ENCODE peak calls at places on chromosomes 13 and 19, in four cellular contexts. G is endothelial cell of umbilical vein, Y is H1, N is transverse colon. V is an unnamed sample.
A peak's percentile ranks its signal among the peaks of the same experiment; 100 is the strongest.

GRCh38 chr13:107650081-107650701 is 565.1 kb downstream of the LIG4 start:
- DNase-seq in G (peak; percentile 78), Y (peak; percentile 47), N (peak; percentile 13), V (peak; percentile 53)

GRCh38 chr13:98570929-98571372 is 6.0 kb downstream of the STK24 start:
- DNase-seq in G (peak; percentile 75), Y (no peak), N (peak; percentile 61), V (peak; percentile 43)

GRCh38 chr19:3458595-3459284 is 21.6 kb downstream of the SMIM24 start:
- DNase-seq in G (no peak), Y (no peak), N (no peak), V (no peak)

GRCh38 chr19:49677232-49677881 is at the start of gene PRMT1:
- DNase-seq in G (no peak), Y (no peak), N (peak; percentile 44), V (no peak)

GRCh38 chr13:111361046-111361872 is 40.8 kb downstream of the TEX29 start:
- DNase-seq in G (no peak), Y (no peak), N (no peak), V (peak; percentile 22)

GRCh38 chr13:112688560-112689497 is 1.0 kb upstream of the ATP11A start:
- DNase-seq in G (peak; percentile 13), Y (no peak), N (peak; percentile 29), V (peak; percentile 40)

GRCh38 chr13:100773923-100774641 is 99.5 kb upstream of the TMTC4 start:
- DNase-seq in G (no peak), Y (no peak), N (no peak), V (no peak)

GRCh38 chr19:1312732-1313694 is 27.3 kb downstream of the EFNA2 start:
- DNase-seq in G (peak; percentile 41), Y (no peak), N (peak; percentile 41), V (no peak)

GRCh38 chr19:926595-927043 is 784 bp downstream of the ARID3A start:
- DNase-seq in G (no peak), Y (no peak), N (peak; percentile 77), V (peak; percentile 67)

GRCh38 chr13:100521912-100522490 is 66.6 kb downstream of the GGACT start:
- DNase-seq in G (no peak), Y (no peak), N (no peak), V (no peak)

GRCh38 chr19:55642153-55643002 is 1.1 kb upstream of the ZNF581 start:
- DNase-seq in G (no peak), Y (no peak), N (peak; percentile 51), V (peak; percentile 39)

GRCh38 chr19:19361075-19361594 is 40.5 kb downstream of the MAU2 start:
- DNase-seq in G (peak; percentile 85), Y (peak; percentile 71), N (peak; percentile 81), V (peak; percentile 82)

GRCh38 chr13:113625965-113626661 is 31.9 kb downstream of the ATP4B start:
- DNase-seq in G (peak; percentile 25), Y (no peak), N (no peak), V (no peak)

GRCh38 chr19:12789098-12789903 is 2.0 kb upstream of the JUNB start:
- DNase-seq in G (peak; percentile 28), Y (no peak), N (no peak), V (no peak)

GRCh38 chr19:21569497-21569870 is 64.1 kb downstream of the ZNF429 start:
- DNase-seq in G (no peak), Y (no peak), N (peak; percentile 32), V (no peak)

GRCh38 chr13:43094901-43095300 is 71.5 kb downstream of the DNAJC15 start:
- DNase-seq in G (no peak), Y (no peak), N (no peak), V (no peak)

GRCh38 chr19:31139871-31140505 is 209.2 kb downstream of the TSHZ3 start:
- DNase-seq in G (no peak), Y (no peak), N (no peak), V (no peak)

GRCh38 chr19:50458396-50459066 is 17.8 kb upstream of the EMC10 start:
- DNase-seq in G (no peak), Y (no peak), N (no peak), V (no peak)

GRCh38 chr13:109192306-109192705 is 562.9 kb downstream of the MYO16 start:
- DNase-seq in G (no peak), Y (no peak), N (no peak), V (no peak)

GRCh38 chr13:43005460-43006236 is 13.6 kb upstream of the EPSTI1 start:
- DNase-seq in G (peak; percentile 44), Y (no peak), N (no peak), V (no peak)

GRCh38 chr13:77507931-77508776 is 27.4 kb upstream of the SCEL start:
- DNase-seq in G (peak; percentile 90), Y (no peak), N (no peak), V (no peak)

GRCh38 chr13:76764429-76764828 is 121.8 kb downstream of the KCTD12 start:
- DNase-seq in G (peak; percentile 87), Y (no peak), N (peak; percentile 16), V (no peak)

GRCh38 chr19:39843919-39844793 is 2.0 kb downstream of the FBL start:
- DNase-seq in G (peak; percentile 61), Y (no peak), N (no peak), V (no peak)
- H3K4me3 ChIP-seq in G (peak overlapping the region; percentile 84), Y (peak overlapping the region; percentile 96), N (no peak overlapping the region), V (no peak overlapping the region)

DNA sequence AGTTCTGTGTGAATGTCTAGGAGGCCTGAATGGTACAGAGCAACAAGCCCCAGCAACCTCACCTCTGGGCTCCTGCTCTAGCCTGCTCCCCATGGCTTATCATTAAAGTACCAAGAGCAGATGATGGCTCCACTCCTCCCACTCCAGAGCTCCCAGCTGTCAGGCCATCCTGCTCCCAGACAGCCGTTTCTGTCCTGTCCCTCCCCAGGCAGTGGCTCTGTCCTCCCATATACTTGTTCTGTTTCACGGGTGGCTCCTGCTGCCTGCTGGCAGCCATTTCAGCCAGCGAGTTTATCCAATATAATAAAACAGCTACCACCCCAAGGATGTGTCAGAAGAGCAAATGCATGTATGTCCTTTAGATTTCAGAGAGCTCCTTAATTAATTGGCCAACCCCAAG is 79.5 kb upstream of the VSTM2B start:
- DNase-seq in G (no peak), Y (no peak), N (no peak), V (no peak)
- H3K9me3 ChIP-seq in G (peaks cover 2% of the 10 kb centered on the region), Y (no peaks in the 10 kb centered on the region), N (no peaks in the 10 kb centered on the region), V (peaks cover 2% of the 10 kb centered on the region)

GRCh38 chr19:34254552-34255432 is at the start of gene GARRE1:
- DNase-seq in G (peak; percentile 44), Y (no peak), N (peak; percentile 46), V (peak; percentile 91)
- TF ChIP-seq POLR2AphosphoS5 in G (no peak), Y (no peak), N (no peak), V (no peak)

GRCh38 chr19:17264641-17264979 is at the start of gene USHBP1:
- DNase-seq in G (peak; percentile 86), Y (no peak), N (no peak), V (no peak)

GRCh38 chr19:17263712-17264640 is 569 bp downstream of the USHBP1 start:
- DNase-seq in G (no peak), Y (no peak), N (no peak), V (no peak)

GRCh38 chr19:17259934-17260333 is 4.6 kb downstream of the USHBP1 start:
- DNase-seq in G (no peak), Y (no peak), N (no peak), V (no peak)

GRCh38 chr19:17260842-17261325 is 3.7 kb downstream of the USHBP1 start:
- DNase-seq in G (peak; percentile 74), Y (peak; percentile 90), N (peak; percentile 91), V (peak; percentile 91)

DNA sequence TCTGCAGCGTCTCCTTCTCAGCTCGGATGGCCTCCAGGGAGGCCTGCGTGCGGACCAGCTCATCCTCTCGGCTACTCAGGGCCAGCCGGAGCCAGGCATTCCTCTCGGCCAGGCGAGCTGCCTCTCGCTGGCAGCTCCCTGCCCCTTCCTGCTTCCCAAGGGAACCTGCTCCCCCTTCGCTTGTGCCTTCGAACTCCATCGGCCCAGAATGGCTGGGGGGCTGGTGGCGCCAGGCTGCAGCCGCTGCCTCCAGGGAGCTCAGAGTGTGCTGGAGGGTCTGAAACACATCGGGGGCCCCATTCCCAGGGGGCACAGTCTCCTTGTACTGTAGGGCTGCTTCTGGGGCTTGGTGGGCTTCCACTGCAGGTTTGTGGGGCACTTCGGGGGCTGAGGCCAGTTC is 2.0 kb downstream of the USHBP1 start:
- DNase-seq in G (no peak), Y (no peak), N (no peak), V (no peak)
- H3K4me3 ChIP-seq in G (no peak overlapping the region), Y (no peak overlapping the region), N (no peak overlapping the region), V (no peak overlapping the region)

V was measured in stomach.